ENCODE peak calls at places on chromosomes 6 and 20, in nine cellular contexts. H, R, W, E, S, A, K, Z and D are unnamed samples.

GRCh38 chr6:133408543-133408942 is 167.4 kb downstream of the EYA4 start:
- DNase-seq in H (no peak), R (no peak), W (no peak), E (no peak), S (no peak), A (no peak), K (no peak), Z (no peak), D (no peak)

GRCh38 chr6:11042750-11043551 is 1.2 kb downstream of the ELOVL2 start:
- DNase-seq in H (no peak), R (peak), W (no peak), E (no peak), S (no peak), A (no peak), K (no peak), Z (no peak), D (no peak)

GRCh38 chr6:22062807-22063408 is 233.9 kb downstream of the PRL start:
- DNase-seq in H (peak), R (no peak), W (no peak), E (no peak), S (no peak), A (no peak), K (no peak), Z (no peak), D (no peak)

GRCh38 chr20:6558361-6558760 is 209.1 kb upstream of the BMP2 start:
- DNase-seq in H (no peak), R (peak), W (no peak), E (no peak), S (no peak), A (no peak), K (no peak), Z (no peak), D (no peak)

GRCh38 chr6:71544028-71544427 is 255.4 kb downstream of the OGFRL1 start:
- DNase-seq in H (no peak), R (peak), W (no peak), E (no peak), S (no peak), A (no peak), K (no peak), Z (no peak), D (no peak)

GRCh38 chr20:31740656-31741323 is 1.7 kb downstream of the TPX2 start:
- DNase-seq in H (no peak), R (no peak), W (no peak), E (no peak), S (no peak), A (no peak), K (no peak), Z (no peak), D (no peak)

GRCh38 chr6:16174368-16175078 is 45.6 kb downstream of the MYLIP start:
- DNase-seq in H (no peak), R (no peak), W (peak), E (no peak), S (no peak), A (no peak), K (no peak), Z (no peak), D (no peak)

GRCh38 chr6:79810878-79811277 is 136.5 kb downstream of the ELOVL4 start:
- DNase-seq in H (no peak), R (no peak), W (no peak), E (no peak), S (no peak), A (peak), K (no peak), Z (no peak), D (no peak)

GRCh38 chr6:16511048-16511660 is 250.1 kb downstream of the ATXN1 start:
- DNase-seq in H (no peak), R (peak), W (peak), E (no peak), S (no peak), A (no peak), K (peak), Z (no peak), D (no peak)

GRCh38 chr20:33689973-33690372 is 3.8 kb upstream of the E2F1 start:
- DNase-seq in H (peak), R (peak), W (no peak), E (no peak), S (no peak), A (no peak), K (no peak), Z (peak), D (peak)

GRCh38 chr6:112636650-112637260 is 289.6 kb downstream of the RFPL4B start:
- DNase-seq in H (no peak), R (no peak), W (no peak), E (no peak), S (no peak), A (no peak), K (no peak), Z (no peak), D (no peak)

GRCh38 chr6:32819729-32820128 is 2.9 kb upstream of the HLA-DOB start:
- DNase-seq in H (no peak), R (peak), W (no peak), E (no peak), S (no peak), A (no peak), K (no peak), Z (no peak), D (no peak)

GRCh38 chr20:24872291-24873014 is 76.6 kb upstream of the CST7 start:
- DNase-seq in H (peak), R (no peak), W (no peak), E (no peak), S (no peak), A (no peak), K (peak), Z (no peak), D (no peak)

GRCh38 chr6:73722318-73723060 is 26.5 kb downstream of the CD109 start:
- DNase-seq in H (no peak), R (peak), W (no peak), E (no peak), S (no peak), A (no peak), K (no peak), Z (no peak), D (no peak)

GRCh38 chr6:30481213-30481964 is 7.9 kb upstream of the HLA-E start:
- DNase-seq in H (no peak), R (no peak), W (no peak), E (no peak), S (no peak), A (no peak), K (no peak), Z (no peak), D (no peak)